ENCODE peak calls at places on chromosome 19, in ten cellular contexts. One of them, this sample, is unnamed.

GRCh38 chr19:44566984-44567383 is 37.5 kb upstream of the CEACAM20 start:
- DNase-seq in OCI-LY7: no peak
- DNase-seq in activated B cell treated with CpG ODN at 0.5 μM for 24 hours: no peak
- DNase-seq in BE2C: no peak
- DNase-seq in sigmoid colon: no peak
- DNase-seq in pancreas: no peak
- DNase-seq in endothelial cell of umbilical vein: no peak
- DNase-seq in upper lobe of right lung: no peak
- DNase-seq in omental fat pad: no peak
- DNase-seq in kidney epithelial cell: no peak
- DNase-seq in this sample: no peak

GRCh38 chr19:1104452-1105216 is 840 bp downstream of the GPX4 start:
- DNase-seq in OCI-LY7: peak; percentile 68
- DNase-seq in activated B cell treated with CpG ODN at 0.5 μM for 24 hours: peak; percentile 83
- DNase-seq in BE2C: peak; percentile 81
- DNase-seq in sigmoid colon: peak; percentile 89
- DNase-seq in pancreas: peak; percentile 86
- DNase-seq in endothelial cell of umbilical vein: peak; percentile 60
- DNase-seq in upper lobe of right lung: peak; percentile 93
- DNase-seq in omental fat pad: no peak
- DNase-seq in kidney epithelial cell: no peak
- DNase-seq in this sample: peak; percentile 86

GRCh38 chr19:56639217-56639616 is 3.7 kb upstream of the SMIM17 start:
- DNase-seq in OCI-LY7: peak; percentile 28
- DNase-seq in activated B cell treated with CpG ODN at 0.5 μM for 24 hours: no peak
- DNase-seq in BE2C: no peak
- DNase-seq in sigmoid colon: no peak
- DNase-seq in pancreas: no peak
- DNase-seq in endothelial cell of umbilical vein: no peak
- DNase-seq in upper lobe of right lung: no peak
- DNase-seq in omental fat pad: no peak
- DNase-seq in kidney epithelial cell: no peak
- DNase-seq in this sample: no peak

GRCh38 chr19:883661-884211 is 9.3 kb downstream of the MED16 start:
- DNase-seq in OCI-LY7: no peak
- DNase-seq in activated B cell treated with CpG ODN at 0.5 μM for 24 hours: no peak
- DNase-seq in BE2C: no peak
- DNase-seq in sigmoid colon: no peak
- DNase-seq in pancreas: peak; percentile 59
- DNase-seq in endothelial cell of umbilical vein: no peak
- DNase-seq in upper lobe of right lung: peak; percentile 78
- DNase-seq in omental fat pad: no peak
- DNase-seq in kidney epithelial cell: no peak
- DNase-seq in this sample: no peak

GRCh38 chr19:13164370-13165090 is 14.3 kb downstream of the IER2 start:
- DNase-seq in OCI-LY7: peak; percentile 71
- DNase-seq in activated B cell treated with CpG ODN at 0.5 μM for 24 hours: peak; percentile 24
- DNase-seq in BE2C: peak; percentile 91
- DNase-seq in sigmoid colon: peak; percentile 77
- DNase-seq in pancreas: no peak
- DNase-seq in endothelial cell of umbilical vein: peak; percentile 89
- DNase-seq in upper lobe of right lung: peak; percentile 80
- DNase-seq in omental fat pad: no peak
- DNase-seq in kidney epithelial cell: no peak
- DNase-seq in this sample: peak; percentile 85

GRCh38 chr19:16946951-16947940 is 58.4 kb downstream of the F2RL3 start:
- DNase-seq in OCI-LY7: no peak
- DNase-seq in activated B cell treated with CpG ODN at 0.5 μM for 24 hours: no peak
- DNase-seq in BE2C: no peak
- DNase-seq in sigmoid colon: no peak
- DNase-seq in pancreas: no peak
- DNase-seq in endothelial cell of umbilical vein: no peak
- DNase-seq in upper lobe of right lung: no peak
- DNase-seq in omental fat pad: no peak
- DNase-seq in kidney epithelial cell: no peak
- DNase-seq in this sample: peak; percentile 58

GRCh38 chr19:57583521-57584416 is at the start of gene ZIK1:
- DNase-seq in OCI-LY7: no peak
- DNase-seq in activated B cell treated with CpG ODN at 0.5 μM for 24 hours: peak; percentile 75
- DNase-seq in BE2C: peak; percentile 93
- DNase-seq in sigmoid colon: peak; percentile 95
- DNase-seq in pancreas: peak; percentile 74
- DNase-seq in endothelial cell of umbilical vein: peak; percentile 48
- DNase-seq in upper lobe of right lung: peak; percentile 86
- DNase-seq in omental fat pad: peak; percentile 69
- DNase-seq in kidney epithelial cell: peak; percentile 74
- DNase-seq in this sample: peak; percentile 85

GRCh38 chr19:5268801-5269200 is 71.8 kb downstream of the PTPRS start:
- DNase-seq in OCI-LY7: no peak
- DNase-seq in activated B cell treated with CpG ODN at 0.5 μM for 24 hours: no peak
- DNase-seq in BE2C: no peak
- DNase-seq in sigmoid colon: no peak
- DNase-seq in pancreas: no peak
- DNase-seq in endothelial cell of umbilical vein: no peak
- DNase-seq in upper lobe of right lung: no peak
- DNase-seq in omental fat pad: no peak
- DNase-seq in kidney epithelial cell: no peak
- DNase-seq in this sample: no peak

GRCh38 chr19:27889156-27889555 is 1323.8 kb downstream of the UQCRFS1 start:
- DNase-seq in OCI-LY7: no peak
- DNase-seq in activated B cell treated with CpG ODN at 0.5 μM for 24 hours: no peak
- DNase-seq in BE2C: no peak
- DNase-seq in sigmoid colon: no peak
- DNase-seq in pancreas: no peak
- DNase-seq in endothelial cell of umbilical vein: no peak
- DNase-seq in upper lobe of right lung: no peak
- DNase-seq in omental fat pad: no peak
- DNase-seq in kidney epithelial cell: no peak
- DNase-seq in this sample: no peak

GRCh38 chr19:46326608-46327007 is 20.3 kb upstream of the PPP5C start:
- DNase-seq in OCI-LY7: no peak
- DNase-seq in activated B cell treated with CpG ODN at 0.5 μM for 24 hours: no peak
- DNase-seq in BE2C: no peak
- DNase-seq in sigmoid colon: no peak
- DNase-seq in pancreas: no peak
- DNase-seq in endothelial cell of umbilical vein: no peak
- DNase-seq in upper lobe of right lung: no peak
- DNase-seq in omental fat pad: no peak
- DNase-seq in kidney epithelial cell: no peak
- DNase-seq in this sample: no peak

GRCh38 chr19:4278010-4278409 is 1.1 kb upstream of the SHD start:
- DNase-seq in OCI-LY7: no peak
- DNase-seq in activated B cell treated with CpG ODN at 0.5 μM for 24 hours: no peak
- DNase-seq in BE2C: peak; percentile 62
- DNase-seq in sigmoid colon: no peak
- DNase-seq in pancreas: no peak
- DNase-seq in endothelial cell of umbilical vein: no peak
- DNase-seq in upper lobe of right lung: no peak
- DNase-seq in omental fat pad: no peak
- DNase-seq in kidney epithelial cell: no peak
- DNase-seq in this sample: no peak

GRCh38 chr19:39546599-39546998 is 6.6 kb upstream of the EID2 start:
- DNase-seq in OCI-LY7: no peak
- DNase-seq in activated B cell treated with CpG ODN at 0.5 μM for 24 hours: no peak
- DNase-seq in BE2C: no peak
- DNase-seq in sigmoid colon: no peak
- DNase-seq in pancreas: no peak
- DNase-seq in endothelial cell of umbilical vein: no peak
- DNase-seq in upper lobe of right lung: no peak
- DNase-seq in omental fat pad: no peak
- DNase-seq in kidney epithelial cell: no peak
- DNase-seq in this sample: no peak

GRCh38 chr19:6126335-6126974 is 9.0 kb upstream of the ACSBG2 start:
- DNase-seq in OCI-LY7: peak; percentile 71
- DNase-seq in activated B cell treated with CpG ODN at 0.5 μM for 24 hours: no peak
- DNase-seq in BE2C: peak; percentile 43
- DNase-seq in sigmoid colon: no peak
- DNase-seq in pancreas: no peak
- DNase-seq in endothelial cell of umbilical vein: peak; percentile 75
- DNase-seq in upper lobe of right lung: no peak
- DNase-seq in omental fat pad: no peak
- DNase-seq in kidney epithelial cell: peak; percentile 12
- DNase-seq in this sample: no peak

GRCh38 chr19:42113641-42114348 is 18.5 kb downstream of the POU2F2 start:
- DNase-seq in OCI-LY7: peak; percentile 95
- DNase-seq in activated B cell treated with CpG ODN at 0.5 μM for 24 hours: peak; percentile 68
- DNase-seq in BE2C: peak; percentile 89
- DNase-seq in sigmoid colon: no peak
- DNase-seq in pancreas: no peak
- DNase-seq in endothelial cell of umbilical vein: peak; percentile 97
- DNase-seq in upper lobe of right lung: no peak
- DNase-seq in omental fat pad: no peak
- DNase-seq in kidney epithelial cell: peak; percentile 92
- DNase-seq in this sample: no peak

GRCh38 chr19:47429140-47429793 is 9.9 kb upstream of the MEIS3 start:
- DNase-seq in OCI-LY7: no peak
- DNase-seq in activated B cell treated with CpG ODN at 0.5 μM for 24 hours: no peak
- DNase-seq in BE2C: no peak
- DNase-seq in sigmoid colon: no peak
- DNase-seq in pancreas: no peak
- DNase-seq in endothelial cell of umbilical vein: no peak
- DNase-seq in upper lobe of right lung: peak; percentile 57
- DNase-seq in omental fat pad: no peak
- DNase-seq in kidney epithelial cell: no peak
- DNase-seq in this sample: no peak

GRCh38 chr19:1065606-1066109 is 1.3 kb upstream of the ARHGAP45 start:
- DNase-seq in OCI-LY7: no peak
- DNase-seq in activated B cell treated with CpG ODN at 0.5 μM for 24 hours: no peak
- DNase-seq in BE2C: no peak
- DNase-seq in sigmoid colon: no peak
- DNase-seq in pancreas: no peak
- DNase-seq in endothelial cell of umbilical vein: no peak
- DNase-seq in upper lobe of right lung: no peak
- DNase-seq in omental fat pad: no peak
- DNase-seq in kidney epithelial cell: peak; percentile 16
- DNase-seq in this sample: no peak

GRCh38 chr19:3186891-3187661 is 1.3 kb downstream of the NCLN start:
- DNase-seq in OCI-LY7: no peak
- DNase-seq in activated B cell treated with CpG ODN at 0.5 μM for 24 hours: no peak
- DNase-seq in BE2C: no peak
- DNase-seq in sigmoid colon: no peak
- DNase-seq in pancreas: no peak
- DNase-seq in endothelial cell of umbilical vein: no peak
- DNase-seq in upper lobe of right lung: no peak
- DNase-seq in omental fat pad: no peak
- DNase-seq in kidney epithelial cell: no peak
- DNase-seq in this sample: no peak
- TF ChIP-seq CTCF in OCI-LY7: no peak
- TF ChIP-seq CTCF in activated B cell treated with CpG ODN at 0.5 μM for 24 hours: no peak
- TF ChIP-seq CTCF in BE2C: no peak
- TF ChIP-seq CTCF in sigmoid colon: no peak
- TF ChIP-seq CTCF in pancreas: no peak
- TF ChIP-seq CTCF in endothelial cell of umbilical vein: no peak
- TF ChIP-seq CTCF in upper lobe of right lung: no peak
- TF ChIP-seq CTCF in omental fat pad: no peak
- TF ChIP-seq CTCF in kidney epithelial cell: no peak
- TF ChIP-seq CTCF in this sample: no peak

GRCh38 chr19:10295305-10295846 is 5.6 kb downstream of the ICAM5 start:
- DNase-seq in OCI-LY7: peak; percentile 29
- DNase-seq in activated B cell treated with CpG ODN at 0.5 μM for 24 hours: peak; percentile 59
- DNase-seq in BE2C: no peak
- DNase-seq in sigmoid colon: no peak
- DNase-seq in pancreas: no peak
- DNase-seq in endothelial cell of umbilical vein: peak; percentile 35
- DNase-seq in upper lobe of right lung: peak; percentile 89
- DNase-seq in omental fat pad: no peak
- DNase-seq in kidney epithelial cell: no peak
- DNase-seq in this sample: no peak
- TF ChIP-seq CTCF in OCI-LY7: no peak
- TF ChIP-seq CTCF in activated B cell treated with CpG ODN at 0.5 μM for 24 hours: no peak
- TF ChIP-seq CTCF in BE2C: no peak
- TF ChIP-seq CTCF in sigmoid colon: no peak
- TF ChIP-seq CTCF in pancreas: no peak
- TF ChIP-seq CTCF in endothelial cell of umbilical vein: peak; percentile 10
- TF ChIP-seq CTCF in upper lobe of right lung: peak; percentile 23
- TF ChIP-seq CTCF in omental fat pad: no peak
- TF ChIP-seq CTCF in kidney epithelial cell: no peak
- TF ChIP-seq CTCF in this sample: no peak

DNA sequence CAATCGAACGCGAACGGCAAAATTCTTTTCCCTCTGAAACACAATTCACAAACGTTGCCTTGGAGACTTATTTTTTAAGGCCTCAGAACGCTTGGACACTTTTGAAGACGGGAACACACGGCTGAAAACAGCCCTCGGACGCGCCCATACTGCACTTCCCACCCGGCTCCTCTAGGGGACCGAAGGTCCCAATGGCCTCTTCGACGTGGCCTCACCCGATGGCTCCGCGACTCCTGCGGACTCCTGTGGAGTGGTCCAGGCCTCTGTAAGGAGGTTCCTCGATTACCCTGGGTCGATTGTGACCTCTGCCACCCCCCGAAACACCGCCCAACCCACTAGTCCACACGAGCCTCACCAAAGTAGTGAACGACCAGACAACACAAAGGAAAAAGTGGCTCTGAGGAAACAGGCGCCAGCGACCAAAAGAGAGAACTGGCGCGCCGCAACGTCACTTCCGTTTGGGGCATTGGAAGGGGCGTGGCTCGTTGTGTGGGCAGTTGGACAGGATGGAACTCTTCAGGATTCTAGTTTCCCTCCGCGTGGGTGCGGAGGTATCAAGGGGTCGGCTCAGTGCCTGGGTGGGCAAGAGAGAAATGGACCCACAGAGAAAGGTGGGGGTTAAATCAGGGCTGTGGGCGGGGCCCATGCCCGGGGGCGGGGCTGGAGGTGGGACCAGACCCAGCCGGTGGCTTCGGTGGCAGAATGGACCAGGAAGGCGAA is at the start of gene ZNF560:
- DNase-seq in OCI-LY7: no peak
- DNase-seq in activated B cell treated with CpG ODN at 0.5 μM for 24 hours: no peak
- DNase-seq in BE2C: peak; percentile 86
- DNase-seq in sigmoid colon: no peak
- DNase-seq in pancreas: no peak
- DNase-seq in endothelial cell of umbilical vein: no peak
- DNase-seq in upper lobe of right lung: no peak
- DNase-seq in omental fat pad: no peak
- DNase-seq in kidney epithelial cell: no peak
- DNase-seq in this sample: no peak
- TF ChIP-seq CTCF in OCI-LY7: no peak
- TF ChIP-seq CTCF in activated B cell treated with CpG ODN at 0.5 μM for 24 hours: no peak
- TF ChIP-seq CTCF in BE2C: peak; percentile 61
- TF ChIP-seq CTCF in sigmoid colon: no peak
- TF ChIP-seq CTCF in pancreas: no peak
- TF ChIP-seq CTCF in endothelial cell of umbilical vein: peak; percentile 6
- TF ChIP-seq CTCF in upper lobe of right lung: no peak
- TF ChIP-seq CTCF in omental fat pad: no peak
- TF ChIP-seq CTCF in kidney epithelial cell: peak; percentile 15
- TF ChIP-seq CTCF in this sample: no peak

DNA sequence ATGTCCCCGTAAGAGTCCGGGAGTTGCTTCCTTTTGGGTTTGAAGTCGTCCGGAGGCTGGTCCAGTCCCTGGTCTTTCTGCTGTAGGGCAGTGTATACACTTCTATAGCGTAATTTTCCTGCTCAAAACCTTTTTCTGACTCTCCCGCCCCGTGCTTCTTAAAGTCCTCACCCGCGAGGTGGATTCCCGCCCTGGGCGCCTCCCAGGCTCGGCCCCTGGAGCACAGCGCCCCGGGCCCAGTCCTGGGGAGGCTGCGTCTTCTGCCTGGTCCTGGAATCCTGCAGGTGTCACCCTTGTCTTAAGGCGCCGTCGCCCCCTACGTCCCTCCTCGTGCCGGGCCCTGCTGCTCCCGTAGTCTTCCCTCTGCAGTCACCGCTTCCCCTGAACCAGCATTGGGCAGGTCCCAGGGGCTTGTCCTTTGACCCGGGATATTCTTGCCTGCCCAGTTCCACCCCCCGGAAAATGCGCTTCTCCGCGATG is 34.4 kb upstream of the ZNF808 start:
- DNase-seq in OCI-LY7: no peak
- DNase-seq in activated B cell treated with CpG ODN at 0.5 μM for 24 hours: no peak
- DNase-seq in BE2C: no peak
- DNase-seq in sigmoid colon: no peak
- DNase-seq in pancreas: no peak
- DNase-seq in endothelial cell of umbilical vein: peak; percentile 2
- DNase-seq in upper lobe of right lung: no peak
- DNase-seq in omental fat pad: no peak
- DNase-seq in kidney epithelial cell: no peak
- DNase-seq in this sample: no peak
- TF ChIP-seq CTCF in OCI-LY7: no peak
- TF ChIP-seq CTCF in activated B cell treated with CpG ODN at 0.5 μM for 24 hours: no peak
- TF ChIP-seq CTCF in BE2C: no peak
- TF ChIP-seq CTCF in sigmoid colon: no peak
- TF ChIP-seq CTCF in pancreas: no peak
- TF ChIP-seq CTCF in endothelial cell of umbilical vein: no peak
- TF ChIP-seq CTCF in upper lobe of right lung: peak; percentile 13
- TF ChIP-seq CTCF in omental fat pad: no peak
- TF ChIP-seq CTCF in kidney epithelial cell: no peak
- TF ChIP-seq CTCF in this sample: peak; percentile 13

This sample was measured in type B pancreatic cell.